ENCODE peak calls at places on chromosomes 16 and 17, in five cellular contexts. Z is mucosa of descending colon; S is CD4-positive, CD25-positive, alpha-beta regulatory T cell; B is CD8-positive, alpha-beta memory T cell; X is cardiac muscle cell. A is an unnamed sample.
A peak's percentile ranks its signal among the peaks of the same experiment; 100 is the strongest.

GRCh38 chr16:69522041-69522578 is 43.7 kb upstream of the NFAT5 start:
- DNase-seq in Z (no peak), S (no peak), B (no peak), X (no peak), A (no peak)

GRCh38 chr17:37698132-37698615 is 46.7 kb downstream of the HNF1B start:
- DNase-seq in Z (no peak), S (no peak), B (no peak), X (no peak), A (no peak)

GRCh38 chr17:292016-292415 is 60.6 kb downstream of the RPH3AL start:
- DNase-seq in Z (no peak), S (no peak), B (no peak), X (no peak), A (peak; percentile 48)

GRCh38 chr17:1484586-1485310 is 7.7 kb downstream of the MYO1C start:
- DNase-seq in Z (peak; percentile 83), S (peak; percentile 57), B (peak; percentile 48), X (peak; percentile 62), A (peak; percentile 85)

GRCh38 chr16:19555938-19556778 is 655 bp downstream of the VPS35L start:
- DNase-seq in Z (no peak), S (peak; percentile 52), B (peak; percentile 18), X (peak; percentile 14), A (no peak)

GRCh38 chr17:45896803-45897693 is 2.7 kb downstream of the MAPT start:
- DNase-seq in Z (no peak), S (no peak), B (no peak), X (no peak), A (no peak)

GRCh38 chr17:70105641-70106040 is 30.6 kb downstream of the KCNJ16 start:
- DNase-seq in Z (no peak), S (no peak), B (no peak), X (no peak), A (no peak)

GRCh38 chr17:36500745-36501225 is 14.3 kb downstream of the ZNHIT3 start:
- DNase-seq in Z (no peak), S (no peak), B (no peak), X (no peak), A (peak; percentile 53)

GRCh38 chr17:37476431-37477130 is 13.1 kb upstream of the DUSP14 start:
- DNase-seq in Z (no peak), S (no peak), B (no peak), X (no peak), A (no peak)

GRCh38 chr17:2982854-2983636 is 80.4 kb downstream of the OR1D5 start:
- DNase-seq in Z (peak; percentile 60), S (no peak), B (no peak), X (no peak), A (peak; percentile 74)

GRCh38 chr17:51487947-51488346 is 227.6 kb downstream of the UTP18 start:
- DNase-seq in Z (no peak), S (peak; percentile 59), B (no peak), X (peak; percentile 40), A (no peak)

GRCh38 chr17:47189732-47190621 is 882 bp upstream of the CDC27 start:
- DNase-seq in Z (no peak), S (no peak), B (no peak), X (no peak), A (no peak)

GRCh38 chr16:23434380-23434779 is 18.6 kb downstream of the COG7 start:
- DNase-seq in Z (no peak), S (peak; percentile 78), B (peak; percentile 52), X (peak; percentile 71), A (no peak)

GRCh38 chr16:48420437-48420836 is 35.2 kb upstream of the SIAH1 start:
- DNase-seq in Z (no peak), S (no peak), B (no peak), X (no peak), A (no peak)

GRCh38 chr17:75888484-75888883 is 8.3 kb downstream of the TRIM65 start:
- DNase-seq in Z (no peak), S (no peak), B (no peak), X (no peak), A (no peak)

GRCh38 chr16:31880322-31880979 is 6.8 kb downstream of the ZNF267 start:
- DNase-seq in Z (no peak), S (peak; percentile 40), B (no peak), X (no peak), A (no peak)

DNA sequence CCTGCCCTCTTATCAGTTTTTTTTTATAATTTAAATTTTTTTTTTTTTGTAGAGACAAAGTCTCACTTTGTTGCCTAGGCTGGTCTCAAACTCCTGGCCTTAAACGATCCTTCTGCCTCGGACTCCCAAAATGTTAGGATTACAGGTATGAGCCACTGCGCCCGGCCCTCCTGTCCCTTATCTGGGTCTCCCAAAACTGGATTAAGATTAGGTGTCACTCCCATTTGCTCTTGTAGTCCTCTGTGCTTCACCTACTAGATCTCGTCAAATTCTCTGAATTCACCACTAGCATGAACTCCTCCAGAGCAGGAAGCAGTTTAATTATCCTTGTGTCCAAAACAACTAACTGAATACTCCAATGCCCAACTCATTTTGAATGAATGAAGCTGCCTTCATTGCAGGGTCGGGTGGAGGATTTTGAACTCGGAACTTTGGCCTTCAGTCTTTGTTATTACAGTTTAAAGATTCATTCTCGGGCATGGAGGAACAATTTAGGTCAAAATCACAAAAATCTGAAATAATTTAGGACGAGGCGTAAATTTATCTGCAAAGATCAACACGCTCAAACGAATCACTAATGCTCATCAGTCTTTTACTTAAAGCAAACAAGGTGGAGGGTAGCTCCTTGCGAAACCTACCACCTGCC is 802 bp upstream of the ATXN2L start:
- DNase-seq in Z (no peak), S (peak; percentile 9), B (no peak), X (no peak), A (no peak)
- H3K4me1 ChIP-seq in Z (peaks cover 23% of the 10 kb centered on the region), S (peaks cover 28% of the 10 kb centered on the region), B (peaks cover 29% of the 10 kb centered on the region), X (peaks cover 10% of the 10 kb centered on the region), A (peaks cover 18% of the 10 kb centered on the region)

GRCh38 chr16:15674571-15674970 is 24.5 kb downstream of the NDE1 start:
- DNase-seq in Z (no peak), S (no peak), B (no peak), X (no peak), A (no peak)

GRCh38 chr16:15672514-15673167 is 22.6 kb downstream of the NDE1 start:
- DNase-seq in Z (peak; percentile 80), S (peak; percentile 94), B (peak; percentile 89), X (no peak), A (peak; percentile 90)

GRCh38 chr16:15676506-15676905 is 26.5 kb downstream of the NDE1 start:
- DNase-seq in Z (no peak), S (no peak), B (no peak), X (no peak), A (no peak)

GRCh38 chr16:15667091-15667742 is 17.2 kb downstream of the NDE1 start:
- DNase-seq in Z (no peak), S (no peak), B (no peak), X (no peak), A (no peak)

DNA sequence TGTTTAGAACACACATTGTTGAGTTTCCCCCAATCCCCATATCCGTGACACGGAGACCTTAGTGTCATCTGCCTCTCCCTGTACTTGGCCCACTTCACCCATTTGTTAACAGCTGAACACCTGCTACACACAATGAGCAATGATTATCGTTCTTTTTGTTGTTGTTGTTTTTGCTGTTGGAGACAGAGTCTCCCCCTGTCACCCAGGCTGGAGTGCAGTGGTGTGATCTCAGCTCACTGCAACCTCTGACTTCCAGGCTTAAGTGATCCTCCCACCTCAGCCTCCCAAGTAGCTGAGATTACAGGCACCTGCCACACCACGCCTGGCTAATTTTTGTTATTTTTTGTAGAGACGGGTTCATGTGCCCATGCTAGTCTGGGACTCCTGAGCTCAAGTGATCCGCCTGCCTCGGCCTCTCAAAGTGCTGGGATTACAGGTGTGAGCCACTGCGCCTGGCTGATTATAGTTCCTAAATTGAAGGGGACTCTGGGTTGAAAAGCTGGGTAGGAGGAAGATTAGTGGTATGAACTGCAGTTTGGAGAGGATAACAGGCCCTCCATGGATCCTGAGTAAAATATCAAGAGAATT is 21.6 kb downstream of the NDE1 start:
- DNase-seq in Z (no peak), S (no peak), B (no peak), X (no peak), A (no peak)
- H3K4me1 ChIP-seq in Z (peaks cover 8% of the 10 kb centered on the region), S (peaks cover 21% of the 10 kb centered on the region), B (peaks cover 26% of the 10 kb centered on the region), X (no peaks in the 10 kb centered on the region), A (peaks cover 23% of the 10 kb centered on the region)

DNA sequence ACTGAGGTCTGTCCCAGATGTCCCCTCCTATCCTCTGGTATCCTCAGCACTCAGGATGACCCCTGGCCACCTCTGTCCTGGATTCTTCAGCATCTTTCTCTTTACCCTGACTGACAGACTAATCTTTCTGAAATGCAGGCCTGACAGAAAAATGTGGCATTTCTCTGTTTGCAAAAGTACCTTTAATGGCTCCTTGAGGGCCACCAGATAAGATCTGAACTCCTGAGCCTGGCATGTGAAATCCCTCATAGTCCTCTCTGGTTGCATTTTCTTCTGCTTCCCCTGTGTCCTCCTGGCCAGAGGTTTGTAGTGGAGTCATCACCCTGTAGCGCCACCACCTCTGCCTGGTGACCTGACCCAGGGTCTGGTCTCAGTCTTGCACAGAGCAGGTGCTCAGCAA is 2.0 kb upstream of the ELMO3 start:
- DNase-seq in Z (no peak), S (no peak), B (no peak), X (no peak), A (no peak)
- H3K4me1 ChIP-seq in Z (peaks cover 39% of the 10 kb centered on the region), S (peaks cover 19% of the 10 kb centered on the region), B (peaks cover 16% of the 10 kb centered on the region), X (peaks cover 7% of the 10 kb centered on the region), A (peaks cover 28% of the 10 kb centered on the region)

DNA sequence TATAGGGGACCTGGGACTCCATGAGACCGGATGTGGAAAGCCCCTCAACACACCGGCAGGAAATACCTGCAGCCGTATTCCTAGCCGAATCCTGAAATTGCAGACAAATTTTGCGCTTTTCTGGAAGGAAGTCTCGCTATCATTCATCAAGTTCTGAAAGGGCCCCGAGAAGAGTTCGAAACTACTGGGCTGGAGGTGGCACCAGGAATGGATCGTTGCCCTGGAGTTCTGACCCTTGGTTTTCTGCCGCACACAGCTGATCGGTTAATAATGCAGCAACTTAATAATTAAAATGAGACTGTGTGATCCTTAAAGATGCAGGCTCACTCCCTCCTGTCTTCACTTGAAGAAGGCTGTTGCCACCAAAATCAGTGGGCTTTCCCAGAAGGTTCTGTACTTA is 55.7 kb upstream of the MRTFB start:
- DNase-seq in Z (no peak), S (no peak), B (no peak), X (no peak), A (no peak)
- H3K4me1 ChIP-seq in Z (peaks cover 4% of the 10 kb centered on the region), S (no peaks in the 10 kb centered on the region), B (no peaks in the 10 kb centered on the region), X (peaks cover 21% of the 10 kb centered on the region), A (peaks cover 26% of the 10 kb centered on the region)

GRCh38 chr17:57739402-57740224 is 5.5 kb downstream of the CCDC182 start:
- DNase-seq in Z (no peak), S (peak; percentile 31), B (peak; percentile 9), X (peak; percentile 29), A (no peak)
- H3K4me1 ChIP-seq in Z (no peaks in the 10 kb centered on the region), S (no peaks in the 10 kb centered on the region), B (peaks cover 7% of the 10 kb centered on the region), X (no peaks in the 10 kb centered on the region), A (no peaks in the 10 kb centered on the region)

DNA sequence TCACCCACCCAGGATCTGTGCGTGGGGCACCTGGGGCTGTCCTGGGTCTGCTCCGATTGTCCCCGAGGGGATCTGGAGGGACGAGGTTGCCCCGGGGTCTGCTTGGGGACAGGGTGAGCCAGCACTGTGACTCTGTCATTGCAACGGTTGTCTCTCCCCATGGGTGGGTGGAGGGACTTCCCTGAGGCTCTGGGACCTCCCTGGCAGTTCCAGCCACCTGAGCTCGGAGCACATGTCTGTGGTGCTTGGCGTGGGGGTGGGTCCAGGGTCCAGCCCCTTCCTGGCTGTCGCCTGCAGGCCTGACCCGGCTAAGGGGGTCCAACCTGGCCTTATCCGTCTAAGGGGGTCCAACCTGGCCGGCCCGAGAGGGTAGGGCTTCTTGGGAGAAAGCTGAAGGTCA is 8.5 kb upstream of the CBFA2T3 start:
- DNase-seq in Z (no peak), S (no peak), B (no peak), X (no peak), A (no peak)
- H3K4me1 ChIP-seq in Z (no peaks in the 10 kb centered on the region), S (no peaks in the 10 kb centered on the region), B (no peaks in the 10 kb centered on the region), X (no peaks in the 10 kb centered on the region), A (no peaks in the 10 kb centered on the region)